ENCODE peak calls at places on chromosome 14, in six cellular contexts. U is pancreas, Z is NB4, A is stomach, H is H9, E is fibroblast of mammary gland. T is an unnamed sample.

GRCh38 chr14:25400607-25401206 is 350.8 kb upstream of the STXBP6 start:
- DNase-seq in U (peak; percentile 17), Z (peak; percentile 61), A (peak; percentile 57), H (peak; percentile 42), E (peak; percentile 58), T (peak; percentile 40)

GRCh38 chr14:104756477-104757237 is 3.7 kb downstream of the SIVA1 start:
- DNase-seq in U (peak; percentile 34), Z (no peak), A (no peak), H (no peak), E (no peak), T (no peak)

GRCh38 chr14:54686219-54686870 is 119.4 kb downstream of the SAMD4A start:
- DNase-seq in U (no peak), Z (no peak), A (no peak), H (no peak), E (peak; percentile 90), T (no peak)

GRCh38 chr14:55221186-55221585 is 29.8 kb upstream of the DLGAP5 start:
- DNase-seq in U (no peak), Z (no peak), A (no peak), H (no peak), E (peak; percentile 81), T (no peak)

GRCh38 chr14:72634910-72635647 is 258.8 kb downstream of the DPF3 start:
- DNase-seq in U (no peak), Z (no peak), A (no peak), H (no peak), E (no peak), T (no peak)

GRCh38 chr14:91780452-91780851 is 48.6 kb upstream of the CATSPERB start:
- DNase-seq in U (no peak), Z (peak; percentile 8), A (no peak), H (no peak), E (no peak), T (no peak)

GRCh38 chr14:65938738-65939137 is 526.2 kb downstream of the FUT8 start:
- DNase-seq in U (no peak), Z (no peak), A (no peak), H (no peak), E (no peak), T (no peak)

GRCh38 chr14:53663709-53664108 is 292.9 kb downstream of the BMP4 start:
- DNase-seq in U (no peak), Z (no peak), A (no peak), H (peak; percentile 64), E (peak; percentile 9), T (peak; percentile 28)

GRCh38 chr14:72677664-72678063 is 216.2 kb downstream of the DPF3 start:
- DNase-seq in U (no peak), Z (no peak), A (no peak), H (no peak), E (peak; percentile 49), T (no peak)

GRCh38 chr14:69259531-69260245 is at the start of gene GALNT16:
- DNase-seq in U (peak; percentile 43), Z (no peak), A (peak; percentile 38), H (peak; percentile 67), E (no peak), T (peak; percentile 54)

GRCh38 chr14:88695873-88696272 is 96.9 kb downstream of the EML5 start:
- DNase-seq in U (no peak), Z (no peak), A (no peak), H (no peak), E (no peak), T (no peak)

GRCh38 chr14:83463500-83464098 is 1929.9 kb upstream of the SEL1L start:
- DNase-seq in U (no peak), Z (peak; percentile 72), A (peak; percentile 29), H (peak; percentile 53), E (peak; percentile 62), T (no peak)

GRCh38 chr14:85607571-85608219 is 77.8 kb downstream of the FLRT2 start:
- DNase-seq in U (no peak), Z (peak; percentile 72), A (no peak), H (no peak), E (peak; percentile 96), T (no peak)

GRCh38 chr14:70754989-70755388 is 54.3 kb downstream of the MAP3K9 start:
- DNase-seq in U (peak; percentile 64), Z (no peak), A (peak; percentile 57), H (peak; percentile 32), E (no peak), T (peak; percentile 91)

GRCh38 chr14:90971687-90972086 is 88.8 kb downstream of the RPS6KA5 start:
- DNase-seq in U (no peak), Z (no peak), A (no peak), H (no peak), E (no peak), T (no peak)

GRCh38 chr14:104843442-104844305 is 21.4 kb upstream of the CEP170B start:
- DNase-seq in U (no peak), Z (no peak), A (no peak), H (peak; percentile 72), E (no peak), T (peak; percentile 24)

GRCh38 chr14:30426463-30426862 is 132.5 kb upstream of the G2E3 start:
- DNase-seq in U (no peak), Z (no peak), A (no peak), H (no peak), E (no peak), T (no peak)

GRCh38 chr14:53331247-53331646 is 178.1 kb upstream of the DDHD1 start:
- DNase-seq in U (no peak), Z (no peak), A (no peak), H (no peak), E (peak; percentile 92), T (no peak)

GRCh38 chr14:93309430-93309966 is 23.3 kb downstream of the BTBD7 start:
- DNase-seq in U (no peak), Z (no peak), A (no peak), H (no peak), E (no peak), T (no peak)

GRCh38 chr14:29892327-29892726 is 35.3 kb downstream of the PRKD1 start:
- DNase-seq in U (no peak), Z (no peak), A (no peak), H (no peak), E (peak; percentile 49), T (no peak)

GRCh38 chr14:103488071-103488470 is 34.6 kb downstream of the CKB start:
- DNase-seq in U (no peak), Z (no peak), A (no peak), H (no peak), E (no peak), T (no peak)

GRCh38 chr14:72478397-72479025 is 415.4 kb downstream of the DPF3 start:
- DNase-seq in U (no peak), Z (no peak), A (no peak), H (no peak), E (no peak), T (no peak)

GRCh38 chr14:61537567-61538463 is 157.5 kb upstream of the HIF1A start:
- DNase-seq in U (peak; percentile 63), Z (peak; percentile 30), A (peak; percentile 85), H (peak; percentile 56), E (peak; percentile 86), T (peak; percentile 76)

GRCh38 chr14:68965261-68965761 is 13.8 kb downstream of the ACTN1 start:
- DNase-seq in U (no peak), Z (no peak), A (no peak), H (no peak), E (no peak), T (peak; percentile 72)

GRCh38 chr14:52314521-52315354 is 626 bp downstream of the PTGER2 start:
- DNase-seq in U (no peak), Z (peak; percentile 37), A (peak; percentile 34), H (peak; percentile 58), E (no peak), T (peak; percentile 12)

GRCh38 chr14:105151131-105151837 is 17.3 kb downstream of the JAG2 start:
- DNase-seq in U (peak; percentile 22), Z (no peak), A (no peak), H (no peak), E (no peak), T (no peak)

GRCh38 chr14:104894331-104895206 is 29.5 kb downstream of the CEP170B start:
- DNase-seq in U (peak; percentile 52), Z (no peak), A (peak; percentile 24), H (no peak), E (no peak), T (no peak)

GRCh38 chr14:23751591-23751990 is 115.4 kb downstream of the DHRS2 start:
- DNase-seq in U (no peak), Z (no peak), A (no peak), H (no peak), E (no peak), T (no peak)

GRCh38 chr14:72451081-72451972 is 442.6 kb downstream of the DPF3 start:
- DNase-seq in U (no peak), Z (no peak), A (no peak), H (no peak), E (no peak), T (no peak)

GRCh38 chr14:67199016-67199415 is 9.8 kb downstream of the GARIN2 start:
- DNase-seq in U (no peak), Z (no peak), A (no peak), H (no peak), E (no peak), T (no peak)

GRCh38 chr14:37090026-37090425 is 82.4 kb downstream of the SLC25A21 start:
- DNase-seq in U (no peak), Z (no peak), A (no peak), H (no peak), E (no peak), T (no peak)

GRCh38 chr14:100302616-100303015 is 3.6 kb downstream of the SLC25A29 start:
- DNase-seq in U (peak; percentile 21), Z (no peak), A (peak; percentile 50), H (no peak), E (no peak), T (no peak)
- TF ChIP-seq CTCF in U (no peak), Z (no peak), A (no peak), H (no peak), E (no peak), T (no peak)

DNA sequence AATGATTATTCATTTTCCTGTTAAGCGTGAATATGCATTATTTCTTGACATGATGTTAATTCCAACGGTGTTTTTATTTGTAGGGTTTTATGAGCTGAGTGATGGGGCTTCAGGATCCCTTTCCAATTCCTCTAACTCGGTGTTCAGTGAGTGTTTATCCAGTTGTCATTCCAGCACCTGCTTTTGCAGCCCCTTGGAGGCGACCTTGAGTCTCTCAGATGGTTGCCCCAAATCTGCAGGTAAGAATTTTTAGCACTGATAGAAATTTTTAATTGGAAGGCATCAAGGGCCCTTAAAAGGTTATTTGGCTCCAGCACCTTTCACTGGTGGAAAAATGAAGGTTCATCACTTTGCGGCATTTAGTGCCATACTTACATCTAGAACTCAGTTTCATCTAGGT is 3.7 kb downstream of the DACT1 start:
- DNase-seq in U (no peak), Z (no peak), A (no peak), H (no peak), E (no peak), T (no peak)
- TF ChIP-seq CTCF in U (no peak), Z (no peak), A (no peak), H (peak; percentile 62), E (peak; percentile 29), T (no peak)

GRCh38 chr14:101476931-101477553 is 84.3 kb upstream of the DIO3 start:
- DNase-seq in U (peak; percentile 86), Z (peak; percentile 74), A (peak; percentile 9), H (peak; percentile 92), E (no peak), T (peak; percentile 90)
- TF ChIP-seq CTCF in U (no peak), Z (no peak), A (no peak), H (no peak), E (no peak), T (no peak)

DNA sequence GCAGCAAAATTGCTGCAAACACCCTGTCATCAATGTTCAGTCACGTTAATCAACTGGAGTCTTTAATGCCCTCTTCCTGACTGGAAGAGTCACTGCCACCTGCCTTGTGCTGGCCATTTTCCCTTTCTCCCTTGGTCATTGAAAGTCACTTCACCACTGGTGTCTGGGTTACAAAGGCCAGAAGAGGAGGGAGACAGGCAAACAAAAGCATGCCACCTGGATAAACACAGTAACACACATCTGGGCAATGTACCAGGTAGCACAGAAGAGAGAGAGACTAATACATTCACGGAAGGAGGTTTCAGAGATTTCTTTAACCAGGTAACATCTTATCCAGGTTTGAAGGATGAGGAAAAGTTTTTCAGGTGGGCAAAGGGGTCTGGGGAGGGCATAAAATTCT is 32.7 kb downstream of the GPHB5 start:
- DNase-seq in U (no peak), Z (no peak), A (no peak), H (no peak), E (no peak), T (no peak)
- TF ChIP-seq CTCF in U (no peak), Z (no peak), A (no peak), H (no peak), E (no peak), T (no peak)